ENCODE peak calls at places on chromosomes 3 and 15, in six cellular contexts. V, Z, T, A, F and W are unnamed samples.

GRCh38 chr3:4670352-4670751 is 177.2 kb downstream of the ITPR1 start:
- DNase-seq in V (no peak), Z (peak; percentile 7), T (no peak), A (peak; percentile 17), F (peak; percentile 51), W (no peak)

GRCh38 chr3:153783106-153783505 is 338.1 kb upstream of the ARHGEF26 start:
- DNase-seq in V (no peak), Z (no peak), T (no peak), A (no peak), F (no peak), W (no peak)

GRCh38 chr3:44513513-44513912 is 36.0 kb upstream of the ZNF445 start:
- DNase-seq in V (no peak), Z (no peak), T (no peak), A (no peak), F (no peak), W (no peak)

GRCh38 chr15:73941044-73941443 is 14.8 kb downstream of the LOXL1 start:
- DNase-seq in V (no peak), Z (no peak), T (peak; percentile 88), A (peak; percentile 83), F (no peak), W (peak; percentile 96)

GRCh38 chr15:100580414-100580813 is 21.6 kb downstream of the LINS1 start:
- DNase-seq in V (no peak), Z (no peak), T (no peak), A (no peak), F (no peak), W (no peak)

GRCh38 chr3:86998551-86998950 is 7.6 kb upstream of the VGLL3 start:
- DNase-seq in V (no peak), Z (no peak), T (no peak), A (no peak), F (no peak), W (no peak)

GRCh38 chr3:188631291-188632010 is 477.5 kb downstream of the LPP start:
- DNase-seq in V (no peak), Z (no peak), T (peak; percentile 89), A (peak; percentile 53), F (no peak), W (peak; percentile 82)

GRCh38 chr3:170811515-170811914 is 58.5 kb downstream of the RPL22L1 start:
- DNase-seq in V (peak; percentile 26), Z (no peak), T (peak; percentile 85), A (no peak), F (no peak), W (peak; percentile 84)

GRCh38 chr3:84965141-84965540 is 6.4 kb downstream of the CADM2 start:
- DNase-seq in V (no peak), Z (no peak), T (no peak), A (no peak), F (peak; percentile 24), W (peak; percentile 68)

GRCh38 chr15:77567202-77567601 is 65.5 kb downstream of the LINGO1 start:
- DNase-seq in V (no peak), Z (no peak), T (no peak), A (no peak), F (no peak), W (no peak)

GRCh38 chr3:79551997-79552396 is 215.8 kb downstream of the ROBO1 start:
- DNase-seq in V (no peak), Z (no peak), T (no peak), A (no peak), F (no peak), W (no peak)

GRCh38 chr3:151673974-151674373 is 59.8 kb upstream of the AADACL2 start:
- DNase-seq in V (no peak), Z (no peak), T (peak; percentile 20), A (no peak), F (no peak), W (no peak)